ENCODE peak calls at places on chromosomes 7 and 10, in nine cellular contexts. I is A549, Q is GM06990, N is cardiac muscle cell, H is PC-3, Y is thyroid gland, X is astrocyte of the spinal cord, R is MM.1S, D is upper lobe of right lung. S is an unnamed sample.

GRCh38 chr7:25025218-25025671 is 45.3 kb upstream of the OSBPL3 start:
- DNase-seq in Y (no peak), H (peak; percentile 82), D (no peak), Q (no peak), X (peak; percentile 79), N (peak; percentile 33), R (no peak), I (peak; percentile 61), S (peak; percentile 89)

GRCh38 chr7:47611045-47611511 is 29.2 kb upstream of the TNS3 start:
- DNase-seq in X (no peak), I (peak; percentile 68), Y (peak; percentile 77), R (no peak), N (no peak), Q (no peak), D (no peak), H (no peak), S (no peak)

GRCh38 chr10:62924344-62924748 is 108.2 kb upstream of the EGR2 start:
- DNase-seq in Y (peak; percentile 48), N (peak; percentile 17), X (no peak), R (no peak), I (no peak), D (no peak), H (no peak), Q (no peak), S (peak; percentile 63)

GRCh38 chr10:123135415-123136141 is at the start of gene HMX3:
- DNase-seq in R (no peak), Q (peak; percentile 91), I (no peak), Y (no peak), H (no peak), X (no peak), N (no peak), D (no peak), S (no peak)

GRCh38 chr7:105060923-105061322 is 46.9 kb downstream of the KMT2E start:
- DNase-seq in X (no peak), Q (no peak), D (no peak), Y (no peak), H (no peak), I (no peak), R (no peak), N (no peak), S (no peak)

GRCh38 chr10:110304780-110305421 is at the start of gene SMNDC1:
- DNase-seq in X (peak; percentile 99), H (peak; percentile 98), D (peak; percentile 98), N (peak; percentile 99), Y (peak; percentile 98), I (peak; percentile 99), Q (peak; percentile 95), R (peak; percentile 97), S (peak; percentile 99)

GRCh38 chr7:24842449-24843241 is 85.4 kb upstream of the GSDME start:
- DNase-seq in Y (no peak), Q (peak; percentile 31), R (no peak), X (peak; percentile 47), N (no peak), I (no peak), D (no peak), H (peak; percentile 23), S (no peak)

GRCh38 chr10:1464866-1465265 is 272.5 kb downstream of the ADARB2 start:
- DNase-seq in X (no peak), I (no peak), H (no peak), N (peak; percentile 66), D (no peak), R (peak; percentile 11), Y (no peak), Q (no peak), S (no peak)

GRCh38 chr10:48333856-48334255 is 27.4 kb downstream of the MAPK8 start:
- DNase-seq in N (no peak), I (no peak), Y (no peak), Q (no peak), R (no peak), X (no peak), D (no peak), H (no peak), S (no peak)

GRCh38 chr10:8168836-8169235 is 114.3 kb downstream of the GATA3 start:
- DNase-seq in Q (no peak), X (no peak), N (no peak), D (no peak), R (no peak), Y (no peak), H (no peak), I (no peak), S (no peak)

GRCh38 chr10:2081501-2081900 is 344.2 kb upstream of the ADARB2 start:
- DNase-seq in I (peak; percentile 1), Y (no peak), Q (peak; percentile 33), D (no peak), X (no peak), H (no peak), N (no peak), R (no peak), S (peak; percentile 15)

GRCh38 chr7:79453558-79454324 is at the start of gene MAGI2:
- DNase-seq in Q (no peak), X (peak; percentile 83), D (peak; percentile 90), I (peak; percentile 20), R (peak; percentile 18), H (no peak), Y (peak; percentile 81), N (peak; percentile 78), S (no peak)

GRCh38 chr7:105853931-105854419 is 22.4 kb downstream of the ATXN7L1 start:
- DNase-seq in I (no peak), D (no peak), Y (no peak), Q (no peak), H (no peak), R (no peak), X (peak; percentile 22), N (no peak), S (no peak)

GRCh38 chr7:116966606-116967005 is 13.3 kb downstream of the ST7 start:
- DNase-seq in Q (no peak), N (no peak), D (no peak), X (no peak), H (no peak), R (no peak), Y (no peak), I (no peak), S (no peak)

GRCh38 chr10:132571565-132572544 is 34.3 kb downstream of the INPP5A start:
- DNase-seq in H (peak; percentile 94), X (peak; percentile 87), Q (peak; percentile 86), I (peak; percentile 75), D (no peak), N (peak; percentile 25), R (peak; percentile 87), Y (peak; percentile 68), S (peak; percentile 26)

GRCh38 chr10:43821103-43821502 is 172.4 kb upstream of the ZNF32 start:
- DNase-seq in R (no peak), Q (no peak), N (no peak), I (no peak), D (no peak), Y (no peak), X (no peak), H (no peak), S (no peak)

GRCh38 chr10:116113721-116114501 is 159.1 kb downstream of the GFRA1 start:
- DNase-seq in Y (no peak), I (peak; percentile 10), R (no peak), N (no peak), X (peak; percentile 81), D (no peak), H (no peak), Q (no peak), S (no peak)

GRCh38 chr10:75371010-75371409 is 30.6 kb downstream of the ZNF503 start:
- DNase-seq in I (no peak), R (no peak), N (no peak), X (no peak), Q (no peak), H (no peak), D (no peak), Y (no peak), S (no peak)

GRCh38 chr10:118501637-118502440 is 93.6 kb downstream of the PRLHR start:
- DNase-seq in R (no peak), N (no peak), Q (no peak), D (no peak), X (peak; percentile 12), H (peak; percentile 85), Y (peak; percentile 95), I (peak; percentile 44), S (no peak)

GRCh38 chr10:14200645-14201534 is 129.8 kb downstream of the FRMD4A start:
- DNase-seq in I (peak; percentile 18), X (no peak), R (no peak), N (no peak), D (no peak), Q (no peak), Y (no peak), H (no peak), S (no peak)

GRCh38 chr10:1190791-1191490 is 134.8 kb downstream of the WDR37 start:
- DNase-seq in X (no peak), Y (no peak), R (no peak), Q (no peak), D (peak; percentile 54), I (no peak), N (no peak), H (no peak), S (peak; percentile 23)

GRCh38 chr7:2193120-2193519 is 39.6 kb downstream of the MAD1L1 start:
- DNase-seq in N (no peak), H (no peak), Y (no peak), Q (no peak), R (no peak), I (no peak), X (no peak), D (peak; percentile 80), S (peak; percentile 24)

GRCh38 chr10:13834581-13835286 is 248.0 kb downstream of the PRPF18 start:
- DNase-seq in I (no peak), Y (peak; percentile 68), Q (no peak), R (no peak), H (no peak), N (peak; percentile 21), X (peak; percentile 78), D (no peak), S (no peak)

GRCh38 chr10:3104251-3104918 is 37.0 kb downstream of the PFKP start:
- DNase-seq in D (no peak), Q (no peak), H (no peak), R (no peak), Y (no peak), I (no peak), X (no peak), N (no peak), S (no peak)
- H3K4me3 ChIP-seq in D (no peak overlapping the region), Q (no peak overlapping the region), H (no peak overlapping the region), R (no peak overlapping the region), Y (no peak overlapping the region), I (no peak overlapping the region), X (no peak overlapping the region), N (no peak overlapping the region), S (no peak overlapping the region)

GRCh38 chr7:49776994-49777393 is 3.6 kb downstream of the VWC2 start:
- DNase-seq in I (peak; percentile 20), D (no peak), Y (peak; percentile 52), N (peak; percentile 66), H (no peak), Q (no peak), X (no peak), R (no peak), S (no peak)
- TF ChIP-seq CTCF in I (no peak), D (no peak), Y (peak; percentile 20), N (no peak), H (peak; percentile 30), Q (peak; percentile 35), X (no peak), R (peak; percentile 20), S (peak; percentile 20)

GRCh38 chr10:60734226-60734625 is 44.1 kb upstream of the CDK1 start:
- DNase-seq in Y (no peak), H (no peak), R (no peak), D (no peak), I (no peak), N (no peak), Q (no peak), X (no peak), S (no peak)
- H3K4me3 ChIP-seq in Y (no peak overlapping the region), H (peak overlapping the region; percentile 75), R (no peak overlapping the region), D (peak overlapping the region; percentile 67), I (no peak overlapping the region), N (no peak overlapping the region), Q (no peak overlapping the region), X (no peak overlapping the region), S (no peak overlapping the region)

GRCh38 chr10:127150136-127150535 is 46.3 kb downstream of the INSYN2A start:
- DNase-seq in R (no peak), N (no peak), Q (no peak), Y (no peak), H (peak; percentile 55), I (no peak), D (no peak), X (peak; percentile 70), S (no peak)
- TF ChIP-seq CTCF in R (no peak), N (no peak), Q (no peak), Y (no peak), H (no peak), I (no peak), D (no peak), X (no peak), S (no peak)